ENCODE peak calls at places on chromosomes 12 and 14, in nine cellular contexts. V, H, F, E, C, L, G, I and S are unnamed samples.

GRCh38 chr12:52156757-52157565 is 34.9 kb downstream of the KRT80 start:
- DNase-seq in F (peak), E (peak), V (peak), G (peak), H (no peak), C (peak), L (peak), I (peak), S (peak)

GRCh38 chr12:62859203-62859799 is 75.6 kb downstream of the PPM1H start:
- DNase-seq in C (no peak), H (no peak), F (no peak), E (no peak), V (no peak), L (no peak), G (no peak), I (no peak), S (no peak)

GRCh38 chr12:132700212-132700913 is 10.3 kb upstream of the PGAM5 start:
- DNase-seq in G (no peak), V (no peak), I (no peak), C (no peak), H (no peak), L (peak), E (peak), F (no peak), S (no peak)

GRCh38 chr14:44385906-44386305 is 121.2 kb downstream of the FSCB start:
- DNase-seq in H (no peak), G (no peak), V (no peak), E (no peak), I (no peak), C (no peak), F (no peak), L (no peak), S (no peak)

GRCh38 chr12:55619352-55620138 is 17.1 kb upstream of the OR10P1 start:
- DNase-seq in G (no peak), E (peak), V (peak), I (no peak), L (peak), H (no peak), C (peak), F (no peak), S (peak)

GRCh38 chr12:16228067-16228466 is 49.4 kb downstream of the SLC15A5 start:
- DNase-seq in I (no peak), V (no peak), E (peak), L (no peak), F (no peak), C (no peak), G (no peak), H (no peak), S (peak)

GRCh38 chr12:103928736-103929050 is 1.5 kb upstream of the HSP90B1 start:
- DNase-seq in C (no peak), L (no peak), I (peak), V (no peak), G (no peak), E (no peak), F (peak), H (no peak), S (peak)

GRCh38 chr12:132686831-132687210 is 321 bp downstream of the POLE start:
- DNase-seq in I (no peak), E (peak), G (no peak), C (peak), F (no peak), V (peak), H (no peak), L (no peak), S (no peak)

GRCh38 chr12:106147956-106148355 is 9.2 kb upstream of the NUAK1 start:
- DNase-seq in I (no peak), H (no peak), F (no peak), L (no peak), V (peak), E (no peak), C (no peak), G (no peak), S (no peak)

GRCh38 chr12:12736759-12737676 is 19.9 kb downstream of the CDKN1B start:
- DNase-seq in G (no peak), H (no peak), V (peak), L (peak), F (peak), E (peak), I (no peak), C (no peak), S (no peak)

GRCh38 chr14:61188936-61189808 is 92.0 kb downstream of the TMEM30B start:
- DNase-seq in F (no peak), E (no peak), I (peak), L (peak), C (no peak), H (no peak), G (no peak), V (peak), S (peak)

GRCh38 chr12:77343291-77343690 is 277.9 kb upstream of the E2F7 start:
- DNase-seq in C (no peak), F (no peak), G (no peak), H (no peak), L (peak), V (no peak), E (peak), I (no peak), S (no peak)

GRCh38 chr14:42027271-42027670 is 420.6 kb downstream of the LRFN5 start:
- DNase-seq in E (no peak), V (no peak), L (no peak), F (no peak), G (no peak), I (no peak), C (no peak), H (no peak), S (no peak)

GRCh38 chr12:71799105-71799504 is 40.5 kb upstream of the TBC1D15 start:
- DNase-seq in F (no peak), C (no peak), I (no peak), H (no peak), E (peak), G (no peak), L (peak), V (no peak), S (no peak)

GRCh38 chr14:68736519-68736918 is 56.3 kb downstream of the ZFP36L1 start:
- DNase-seq in H (no peak), V (no peak), C (no peak), F (no peak), E (no peak), G (no peak), I (peak), L (no peak), S (no peak)

GRCh38 chr14:95445676-95446075 is 70.8 kb downstream of the SYNE3 start:
- DNase-seq in F (no peak), G (no peak), I (no peak), L (no peak), E (no peak), C (no peak), V (no peak), H (no peak), S (no peak)

GRCh38 chr12:85138833-85139232 is 102.7 kb downstream of the LRRIQ1 start:
- DNase-seq in H (no peak), F (no peak), E (peak), L (peak), C (no peak), G (no peak), I (no peak), V (no peak), S (no peak)

GRCh38 chr14:37864861-37865718 is 269.7 kb downstream of the TTC6 start:
- DNase-seq in E (peak), G (no peak), C (no peak), H (no peak), V (no peak), F (no peak), I (no peak), L (peak), S (no peak)

GRCh38 chr12:80316141-80316700 is 127.8 kb upstream of the PTPRQ start:
- DNase-seq in H (no peak), L (no peak), F (no peak), G (no peak), I (no peak), V (no peak), E (no peak), C (no peak), S (no peak)

DNA sequence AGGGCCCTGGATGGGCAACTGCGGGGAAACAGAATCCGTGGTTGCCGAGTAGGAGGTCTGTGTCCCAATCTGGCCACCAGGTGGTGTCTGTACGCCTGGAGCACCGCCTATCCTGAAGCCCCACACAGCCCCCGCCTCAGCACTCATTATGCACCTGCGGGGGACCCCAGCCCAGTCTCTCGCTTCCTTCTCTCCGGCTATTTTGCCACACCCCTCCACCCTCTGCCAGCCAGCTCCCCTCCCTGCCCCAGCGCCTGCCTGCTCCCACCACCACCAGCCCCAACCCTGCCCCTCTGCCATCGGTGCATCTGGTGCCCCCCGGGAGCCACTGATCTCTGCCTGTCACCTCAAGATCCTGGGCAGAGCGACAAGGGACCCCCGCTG is 2.2 kb upstream of the NXPH4 start:
- DNase-seq in F (peak), I (peak), L (peak), G (no peak), H (no peak), C (no peak), E (peak), V (peak), S (peak)
- TF ChIP-seq CTCF in F (peak), I (peak), L (peak), G (peak), H (peak), C (peak), E (peak), V (peak), S (peak)

GRCh38 chr14:99653618-99654017 is 8.7 kb downstream of the HHIPL1 start:
- DNase-seq in C (no peak), I (no peak), H (no peak), L (no peak), V (no peak), G (no peak), F (no peak), E (no peak), S (no peak)

GRCh38 chr14:99655521-99655920 is 10.6 kb downstream of the HHIPL1 start:
- DNase-seq in I (no peak), H (no peak), V (no peak), L (peak), E (no peak), F (no peak), C (no peak), G (no peak), S (no peak)

GRCh38 chr14:99651953-99652746 is 7.2 kb downstream of the HHIPL1 start:
- DNase-seq in I (no peak), H (no peak), C (no peak), G (no peak), F (no peak), L (no peak), V (no peak), E (no peak), S (no peak)

GRCh38 chr14:99656171-99656570 is 11.2 kb downstream of the HHIPL1 start:
- DNase-seq in C (no peak), V (no peak), H (no peak), G (no peak), F (no peak), E (no peak), L (no peak), I (no peak), S (no peak)

DNA sequence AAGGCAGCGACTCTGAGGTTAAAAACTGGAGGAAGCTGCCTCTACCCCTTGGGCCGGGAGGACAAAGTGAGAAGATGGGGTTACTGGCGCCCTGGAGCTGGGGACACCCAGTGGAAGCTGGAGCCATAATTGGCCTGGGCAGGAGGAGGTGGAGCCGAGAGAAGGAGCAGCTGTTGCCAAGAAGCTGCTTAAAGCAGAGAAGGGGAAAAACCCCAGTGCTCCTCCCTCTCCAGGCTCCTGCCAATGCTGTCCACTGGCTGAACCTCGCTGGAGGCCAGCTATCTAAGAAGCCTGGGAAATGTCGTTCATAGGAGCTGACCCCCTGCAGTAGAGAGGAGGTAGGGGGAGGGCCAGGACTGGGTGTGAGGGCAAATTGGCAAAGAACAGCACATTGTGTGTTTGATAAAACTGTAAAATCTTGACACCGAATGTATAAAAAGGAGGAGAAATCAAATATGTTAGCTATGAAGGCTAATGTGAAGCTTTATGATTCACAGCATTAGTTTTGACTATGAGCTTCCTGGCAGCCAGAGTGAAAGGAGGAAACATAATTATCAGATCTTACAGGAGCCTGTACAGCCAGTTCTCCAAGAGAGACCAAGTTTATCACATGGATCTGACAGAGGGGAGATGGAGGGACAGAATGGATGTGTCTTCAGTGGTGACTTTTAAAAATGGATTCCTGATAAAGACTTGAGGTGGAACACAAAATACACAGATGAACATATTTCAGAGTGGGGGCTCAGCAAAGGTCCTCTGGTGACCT is 9.5 kb downstream of the HHIPL1 start:
- DNase-seq in F (no peak), E (peak), I (peak), V (peak), L (peak), C (no peak), G (no peak), H (no peak), S (no peak)
- TF ChIP-seq CTCF in F (no peak), E (no peak), I (no peak), V (no peak), L (no peak), C (no peak), G (no peak), H (no peak), S (no peak)

GRCh38 chr12:57199191-57199590 is 17.4 kb upstream of the NXPH4 start:
- DNase-seq in C (no peak), I (no peak), G (no peak), E (no peak), F (no peak), L (no peak), V (no peak), H (no peak), S (no peak)
- TF ChIP-seq CTCF in C (no peak), I (no peak), G (no peak), E (no peak), F (no peak), L (no peak), V (no peak), H (no peak), S (no peak)

DNA sequence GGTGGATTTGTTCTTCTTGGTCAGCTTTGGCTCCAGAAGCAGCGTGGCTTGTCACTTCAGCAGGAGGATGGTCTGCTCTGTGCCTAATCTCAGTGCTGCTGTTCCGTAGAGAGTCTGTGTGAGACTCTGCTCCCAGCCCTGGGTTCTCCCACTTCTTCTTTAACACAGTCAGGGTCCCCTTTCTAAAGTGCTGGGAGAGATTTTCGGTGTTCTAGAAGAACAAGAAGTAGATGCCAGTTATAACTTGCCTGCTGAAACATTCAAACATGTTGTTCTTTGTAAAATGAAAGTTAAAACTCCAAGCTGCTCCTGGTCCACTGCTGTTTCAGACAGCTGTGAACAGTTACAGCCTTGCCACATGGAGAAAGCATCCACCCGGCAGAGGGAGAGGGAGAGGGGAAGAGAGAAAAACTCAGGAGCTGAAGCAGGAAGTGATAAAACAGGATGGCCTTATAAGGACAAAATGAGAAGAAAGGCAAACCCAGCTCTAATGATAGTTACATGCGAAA is 55.2 kb upstream of the CERS5 start:
- DNase-seq in E (peak), H (no peak), F (no peak), L (peak), G (no peak), C (peak), V (peak), I (peak), S (peak)
- TF ChIP-seq CTCF in E (no peak), H (peak), F (no peak), L (peak), G (no peak), C (no peak), V (no peak), I (no peak), S (no peak)

DNA sequence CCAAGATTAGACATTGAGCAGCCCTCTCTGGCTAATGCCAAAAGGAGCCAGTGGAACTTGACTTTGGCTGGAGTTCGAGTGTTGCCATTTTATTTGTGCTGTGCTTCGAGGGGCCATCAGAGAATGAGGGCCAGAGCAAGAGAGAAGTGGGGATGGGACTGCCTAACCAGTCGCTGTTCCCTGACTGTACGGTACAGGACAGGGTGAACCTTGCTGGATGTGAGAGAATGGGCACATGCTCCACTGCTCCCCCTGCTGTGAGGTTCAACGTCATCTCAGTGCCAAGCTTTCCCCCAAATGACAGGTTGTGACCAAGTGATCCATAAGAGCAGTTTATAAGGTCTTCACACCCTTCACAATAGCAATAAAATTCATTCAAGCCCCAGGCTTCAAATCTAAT is 55.1 kb upstream of the BCL11B start:
- DNase-seq in V (no peak), G (no peak), L (no peak), F (peak), C (no peak), E (no peak), H (no peak), I (no peak), S (peak)
- TF ChIP-seq CTCF in V (no peak), G (no peak), L (no peak), F (peak), C (no peak), E (no peak), H (peak), I (no peak), S (no peak)

GRCh38 chr14:102786758-102787157 is 9.5 kb downstream of the TRAF3 start:
- DNase-seq in H (no peak), I (no peak), F (no peak), V (no peak), L (peak), E (peak), C (no peak), G (no peak), S (no peak)

GRCh38 chr14:102784892-102785597 is 7.8 kb downstream of the TRAF3 start:
- DNase-seq in C (no peak), L (no peak), F (no peak), E (no peak), I (no peak), H (no peak), V (no peak), G (no peak), S (no peak)

GRCh38 chr14:102789349-102789748 is 12.1 kb downstream of the TRAF3 start:
- DNase-seq in G (no peak), L (no peak), V (no peak), E (no peak), H (no peak), I (no peak), F (no peak), C (no peak), S (no peak)

GRCh38 chr14:102782974-102783373 is 5.7 kb downstream of the TRAF3 start:
- DNase-seq in C (no peak), H (no peak), G (no peak), F (no peak), V (no peak), I (no peak), L (no peak), E (no peak), S (no peak)

DNA sequence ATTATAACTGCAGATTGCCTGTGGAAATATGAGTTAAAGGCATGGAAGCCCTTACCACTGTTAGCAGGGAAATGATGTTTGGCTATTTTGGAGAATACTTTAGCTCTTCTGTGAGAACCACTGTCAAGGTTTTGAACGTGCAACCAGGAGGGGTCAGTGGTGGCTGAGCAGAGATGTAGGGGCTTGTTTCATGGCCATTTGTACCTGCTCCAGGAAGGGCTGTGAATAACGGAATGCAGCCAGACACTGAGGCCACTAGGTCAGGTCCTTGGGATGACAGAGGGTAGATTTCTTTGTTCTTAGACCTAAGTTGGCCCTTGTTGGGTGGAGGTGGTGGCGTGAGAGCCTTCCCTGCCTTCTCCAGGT is 8.3 kb downstream of the TRAF3 start:
- DNase-seq in L (no peak), E (no peak), H (no peak), V (no peak), F (no peak), G (no peak), C (no peak), I (no peak), S (no peak)
- TF ChIP-seq CTCF in L (no peak), E (no peak), H (no peak), V (no peak), F (no peak), G (no peak), C (no peak), I (no peak), S (peak)

GRCh38 chr12:66087365-66087943 is 43.1 kb downstream of the LLPH start:
- DNase-seq in G (peak), H (no peak), V (peak), L (peak), F (peak), I (peak), E (peak), C (peak), S (peak)
- TF ChIP-seq CTCF in G (peak), H (peak), V (peak), L (peak), F (peak), I (peak), E (peak), C (peak), S (peak)